ENCODE peak calls at places on chromosomes 16 and 17, in ten cellular contexts. K is stimulated activated CD4-positive, alpha-beta T cell treated with anti-CD3 and anti-CD28 coated beads, TNF-alpha, amount 100 ng/mL, for 48 hours; N is lung microvascular endothelial cell; E is neural progenitor cell; H is psoas muscle; X is hippocampal formation; D is nephron progenitor cell; B is fibroblast of the conjunctiva; M is activated T-cell treated with anti-CD3 and anti-CD28 coated beads, Interleukin-2, amount 50 U/mL, for 72 hours; G is cardiac septum. T is an unnamed sample.

GRCh38 chr16:68548947-68549346 is 9.9 kb downstream of the ZFP90 start:
- DNase-seq in G (no peak), E (no peak), M (peak; percentile 8), N (peak; percentile 28), D (no peak), K (no peak), B (no peak), H (no peak), X (no peak), T (no peak)

GRCh38 chr17:46863383-46864121 is 12.2 kb downstream of the WNT9B start:
- DNase-seq in N (no peak), G (no peak), H (no peak), M (no peak), K (no peak), E (no peak), B (no peak), X (no peak), D (no peak), T (no peak)

GRCh38 chr17:60947100-60947499 is 269.4 kb downstream of the BCAS3 start:
- DNase-seq in H (no peak), B (no peak), G (no peak), D (no peak), X (no peak), E (no peak), K (no peak), N (no peak), M (no peak), T (no peak)

GRCh38 chr16:82061861-82062525 is 26.9 kb downstream of the HSD17B2 start:
- DNase-seq in H (no peak), K (no peak), E (peak; percentile 45), M (peak; percentile 17), G (no peak), D (no peak), X (no peak), B (peak; percentile 8), N (peak; percentile 70), T (no peak)

GRCh38 chr17:4617090-4617489 is 24.4 kb downstream of the ALOX15 start:
- DNase-seq in H (no peak), E (no peak), M (no peak), K (no peak), D (no peak), N (no peak), B (no peak), G (no peak), X (no peak), T (no peak)

GRCh38 chr16:51898872-51899271 is 648.1 kb downstream of the TOX3 start:
- DNase-seq in M (no peak), K (no peak), E (no peak), X (no peak), H (no peak), N (peak; percentile 51), B (no peak), G (no peak), D (no peak), T (no peak)

GRCh38 chr17:60415146-60415545 is 7.1 kb upstream of the CHCT1 start:
- DNase-seq in X (no peak), B (no peak), N (no peak), G (no peak), D (no peak), M (no peak), K (no peak), H (no peak), E (no peak), T (no peak)

GRCh38 chr17:7173687-7174602 is 5.2 kb downstream of the ASGR1 start:
- DNase-seq in D (peak; percentile 66), M (peak; percentile 35), H (peak; percentile 72), K (peak; percentile 33), X (no peak), G (no peak), E (peak; percentile 93), B (no peak), N (peak; percentile 84), T (peak; percentile 5)

GRCh38 chr17:81200695-81201580 is 21.8 kb downstream of the CEP131 start:
- DNase-seq in K (peak; percentile 18), E (peak; percentile 62), G (no peak), N (peak; percentile 84), D (peak; percentile 45), H (no peak), X (peak; percentile 33), M (no peak), B (peak; percentile 35), T (peak; percentile 14)

GRCh38 chr17:4110152-4110551 is 32.7 kb downstream of the ZZEF1 start:
- DNase-seq in E (no peak), H (no peak), B (peak; percentile 2), K (no peak), X (no peak), M (no peak), N (peak; percentile 58), D (no peak), G (no peak), T (no peak)

GRCh38 chr16:11404608-11405007 is 59.3 kb downstream of the RMI2 start:
- DNase-seq in D (no peak), G (no peak), K (no peak), M (no peak), H (no peak), E (no peak), N (no peak), B (no peak), X (no peak), T (no peak)

GRCh38 chr17:47276868-47277267 is 23.2 kb downstream of the ITGB3 start:
- DNase-seq in X (no peak), K (no peak), G (no peak), M (no peak), E (peak; percentile 70), B (peak; percentile 82), H (peak; percentile 79), N (peak; percentile 81), D (peak; percentile 39), T (no peak)

GRCh38 chr17:80782536-80783427 is 208.9 kb upstream of the CHMP6 start:
- DNase-seq in X (no peak), E (no peak), K (no peak), M (peak; percentile 48), H (no peak), D (no peak), N (peak; percentile 88), B (no peak), G (no peak), T (no peak)

GRCh38 chr16:52837251-52837650 is 215.4 kb downstream of the CHD9NB start:
- DNase-seq in K (no peak), H (no peak), E (no peak), N (no peak), B (no peak), X (no peak), M (no peak), D (no peak), G (no peak), T (no peak)

GRCh38 chr16:14013571-14014283 is 57.4 kb upstream of the MRTFB start:
- DNase-seq in X (no peak), B (peak; percentile 96), N (no peak), M (no peak), D (peak; percentile 16), G (no peak), K (no peak), E (no peak), H (peak; percentile 60), T (no peak)

GRCh38 chr17:27559996-27560481 is 70.9 kb upstream of the LGALS9 start:
- DNase-seq in H (peak; percentile 79), M (no peak), D (no peak), N (peak; percentile 95), K (no peak), E (no peak), X (no peak), B (peak; percentile 74), G (no peak), T (no peak)

GRCh38 chr17:77556408-77557068 is 402.0 kb upstream of the TNRC6C start:
- DNase-seq in M (no peak), B (no peak), N (no peak), X (no peak), G (no peak), K (no peak), D (no peak), E (peak; percentile 33), H (no peak), T (no peak)